ENCODE peak calls at places on chromosomes 6 and 20, in six cellular contexts. One of them, this sample, is unnamed.
A peak's percentile ranks its signal among the peaks of the same experiment; 100 is the strongest.

GRCh38 chr6:142009647-142010046 is 123.1 kb upstream of the GJE1 start:
- DNase-seq in K562: no peak
- DNase-seq in GM12878: no peak
- DNase-seq in endothelial cell of umbilical vein: no peak
- DNase-seq in A549: no peak
- DNase-seq in HepG2: no peak
- DNase-seq in this sample: no peak

GRCh38 chr6:53706525-53706924 is 41.0 kb upstream of the KLHL31 start:
- DNase-seq in HepG2: no peak
- DNase-seq in K562: no peak
- DNase-seq in endothelial cell of umbilical vein: peak; percentile 19
- DNase-seq in GM12878: no peak
- DNase-seq in A549: no peak
- DNase-seq in this sample: no peak

GRCh38 chr6:36025260-36025931 is 955 bp upstream of the SLC26A8 start:
- DNase-seq in endothelial cell of umbilical vein: peak; percentile 85
- DNase-seq in A549: no peak
- DNase-seq in GM12878: no peak
- DNase-seq in HepG2: no peak
- DNase-seq in K562: peak; percentile 58
- DNase-seq in this sample: no peak

GRCh38 chr6:52497652-52498408 is 77.7 kb downstream of the EFHC1 start:
- DNase-seq in A549: no peak
- DNase-seq in GM12878: peak; percentile 95
- DNase-seq in K562: no peak
- DNase-seq in HepG2: no peak
- DNase-seq in endothelial cell of umbilical vein: no peak
- DNase-seq in this sample: peak; percentile 67

GRCh38 chr6:10633216-10633615 is 61.2 kb downstream of the C6orf52 start:
- DNase-seq in K562: no peak
- DNase-seq in GM12878: peak; percentile 36
- DNase-seq in A549: peak; percentile 45
- DNase-seq in HepG2: peak; percentile 13
- DNase-seq in endothelial cell of umbilical vein: peak; percentile 76
- DNase-seq in this sample: peak; percentile 98

GRCh38 chr6:14361956-14362587 is 244.5 kb downstream of the CD83 start:
- DNase-seq in HepG2: no peak
- DNase-seq in K562: no peak
- DNase-seq in GM12878: no peak
- DNase-seq in A549: no peak
- DNase-seq in endothelial cell of umbilical vein: no peak
- DNase-seq in this sample: no peak

GRCh38 chr20:50115591-50116367 is 2.8 kb upstream of the UBE2V1 start:
- DNase-seq in K562: peak; percentile 85
- DNase-seq in HepG2: peak; percentile 96
- DNase-seq in GM12878: peak; percentile 89
- DNase-seq in endothelial cell of umbilical vein: peak; percentile 98
- DNase-seq in A549: peak; percentile 96
- DNase-seq in this sample: peak; percentile 96

GRCh38 chr6:10407018-10407673 is 7.7 kb downstream of the TFAP2A start:
- DNase-seq in endothelial cell of umbilical vein: no peak
- DNase-seq in GM12878: no peak
- DNase-seq in HepG2: no peak
- DNase-seq in A549: no peak
- DNase-seq in K562: no peak
- DNase-seq in this sample: peak; percentile 64

GRCh38 chr6:108650781-108651180 is 90.1 kb downstream of the FOXO3 start:
- DNase-seq in HepG2: no peak
- DNase-seq in K562: no peak
- DNase-seq in GM12878: no peak
- DNase-seq in endothelial cell of umbilical vein: no peak
- DNase-seq in A549: no peak
- DNase-seq in this sample: peak; percentile 91

GRCh38 chr20:32589256-32589655 is 4.1 kb upstream of the NOL4L start:
- DNase-seq in endothelial cell of umbilical vein: no peak
- DNase-seq in K562: no peak
- DNase-seq in A549: no peak
- DNase-seq in HepG2: no peak
- DNase-seq in GM12878: no peak
- DNase-seq in this sample: no peak

GRCh38 chr6:111468329-111469012 is 14.5 kb downstream of the REV3L start:
- DNase-seq in A549: no peak
- DNase-seq in K562: no peak
- DNase-seq in HepG2: no peak
- DNase-seq in GM12878: no peak
- DNase-seq in endothelial cell of umbilical vein: peak; percentile 72
- DNase-seq in this sample: no peak

GRCh38 chr6:167997642-167998041 is at the start of gene KIF25:
- DNase-seq in HepG2: no peak
- DNase-seq in K562: no peak
- DNase-seq in GM12878: no peak
- DNase-seq in A549: no peak
- DNase-seq in endothelial cell of umbilical vein: no peak
- DNase-seq in this sample: no peak

GRCh38 chr6:63395388-63395787 is 75.6 kb upstream of the LGSN start:
- DNase-seq in GM12878: no peak
- DNase-seq in endothelial cell of umbilical vein: no peak
- DNase-seq in K562: no peak
- DNase-seq in A549: no peak
- DNase-seq in HepG2: no peak
- DNase-seq in this sample: no peak

GRCh38 chr6:14996892-14997291 is 249.0 kb upstream of the JARID2 start:
- DNase-seq in GM12878: no peak
- DNase-seq in endothelial cell of umbilical vein: no peak
- DNase-seq in K562: peak; percentile 39
- DNase-seq in HepG2: no peak
- DNase-seq in A549: peak; percentile 4
- DNase-seq in this sample: no peak

GRCh38 chr6:22970004-22970403 is 400.6 kb downstream of the HDGFL1 start:
- DNase-seq in K562: no peak
- DNase-seq in endothelial cell of umbilical vein: no peak
- DNase-seq in A549: no peak
- DNase-seq in GM12878: no peak
- DNase-seq in HepG2: no peak
- DNase-seq in this sample: no peak

GRCh38 chr6:54681987-54682386 is 164.6 kb upstream of the FAM83B start:
- DNase-seq in GM12878: no peak
- DNase-seq in endothelial cell of umbilical vein: no peak
- DNase-seq in HepG2: no peak
- DNase-seq in A549: peak; percentile 19
- DNase-seq in K562: no peak
- DNase-seq in this sample: no peak

GRCh38 chr20:36969478-36970186 is 18.1 kb upstream of the SAMHD1 start:
- DNase-seq in HepG2: peak; percentile 53
- DNase-seq in K562: no peak
- DNase-seq in endothelial cell of umbilical vein: no peak
- DNase-seq in A549: no peak
- DNase-seq in GM12878: no peak
- DNase-seq in this sample: no peak

GRCh38 chr20:39874049-39874893 is 814.8 kb downstream of the MAFB start:
- DNase-seq in HepG2: peak; percentile 55
- DNase-seq in GM12878: peak; percentile 60
- DNase-seq in A549: peak; percentile 71
- DNase-seq in K562: peak; percentile 44
- DNase-seq in endothelial cell of umbilical vein: peak; percentile 90
- DNase-seq in this sample: peak; percentile 82
- TF ChIP-seq MYC in HepG2: no peak
- TF ChIP-seq MYC in GM12878: no peak
- TF ChIP-seq MYC in A549: no peak
- TF ChIP-seq MYC in K562: no peak
- TF ChIP-seq MYC in endothelial cell of umbilical vein: no peak
- TF ChIP-seq MYC in this sample: peak; percentile 52

DNA sequence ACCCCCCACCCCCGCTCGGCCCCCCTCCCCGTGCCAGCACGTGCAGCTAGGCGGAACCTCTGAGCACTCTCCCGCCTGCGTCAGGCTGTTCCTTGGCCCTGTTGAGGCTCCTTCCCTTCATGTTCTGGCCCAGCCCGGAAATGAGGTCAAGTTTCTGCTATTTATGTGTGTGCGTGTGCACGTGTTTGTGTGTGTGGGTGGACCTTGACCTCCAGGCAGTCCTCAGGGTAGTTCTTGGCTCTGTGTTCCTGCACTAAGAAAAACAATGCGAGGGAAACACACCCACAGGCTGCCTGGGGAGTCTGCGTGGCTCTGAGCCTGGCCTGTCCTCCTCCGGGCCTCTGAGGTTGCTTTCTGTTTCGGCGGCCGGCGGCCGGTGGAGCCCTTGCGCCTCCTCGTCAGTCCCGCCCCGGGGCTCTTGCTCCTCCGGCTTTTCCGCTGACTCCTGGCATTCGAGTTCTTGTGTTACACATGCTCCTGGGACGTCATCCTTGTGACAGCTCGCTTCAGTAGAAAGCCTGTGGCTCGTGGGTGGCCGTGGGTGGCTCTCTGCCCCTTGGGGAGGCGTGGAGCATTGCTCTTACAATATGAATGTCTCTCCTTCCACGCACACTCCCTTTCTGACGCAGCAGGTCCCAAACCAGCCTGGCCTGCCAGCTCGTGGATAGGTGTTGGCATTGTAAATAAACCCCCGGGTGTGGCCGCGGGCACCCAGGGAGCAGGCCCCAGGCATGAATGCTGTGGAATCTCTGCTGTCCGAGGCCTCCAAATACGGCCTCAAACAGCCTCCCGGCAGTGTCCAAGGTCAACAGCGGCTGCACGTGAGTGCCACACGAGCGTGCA is 10.0 kb downstream of the SLCO4A1 start:
- DNase-seq in endothelial cell of umbilical vein: peak; percentile 96
- DNase-seq in K562: peak; percentile 62
- DNase-seq in A549: peak; percentile 88
- DNase-seq in GM12878: peak; percentile 85
- DNase-seq in HepG2: peak; percentile 90
- DNase-seq in this sample: no peak
- TF ChIP-seq POLR2A in endothelial cell of umbilical vein: no peak
- TF ChIP-seq POLR2A in K562: no peak
- TF ChIP-seq POLR2A in A549: no peak
- TF ChIP-seq POLR2A in GM12878: peak; percentile 77
- TF ChIP-seq POLR2A in HepG2: no peak
- TF ChIP-seq POLR2A in this sample: no peak

GRCh38 chr6:118722820-118723526 is 71.6 kb upstream of the CEP85L start:
- DNase-seq in HepG2: no peak
- DNase-seq in A549: no peak
- DNase-seq in K562: no peak
- DNase-seq in endothelial cell of umbilical vein: no peak
- DNase-seq in GM12878: no peak
- DNase-seq in this sample: no peak
- TF ChIP-seq MYC in HepG2: no peak
- TF ChIP-seq MYC in A549: no peak
- TF ChIP-seq MYC in K562: no peak
- TF ChIP-seq MYC in endothelial cell of umbilical vein: no peak
- TF ChIP-seq MYC in GM12878: no peak
- TF ChIP-seq MYC in this sample: no peak

DNA sequence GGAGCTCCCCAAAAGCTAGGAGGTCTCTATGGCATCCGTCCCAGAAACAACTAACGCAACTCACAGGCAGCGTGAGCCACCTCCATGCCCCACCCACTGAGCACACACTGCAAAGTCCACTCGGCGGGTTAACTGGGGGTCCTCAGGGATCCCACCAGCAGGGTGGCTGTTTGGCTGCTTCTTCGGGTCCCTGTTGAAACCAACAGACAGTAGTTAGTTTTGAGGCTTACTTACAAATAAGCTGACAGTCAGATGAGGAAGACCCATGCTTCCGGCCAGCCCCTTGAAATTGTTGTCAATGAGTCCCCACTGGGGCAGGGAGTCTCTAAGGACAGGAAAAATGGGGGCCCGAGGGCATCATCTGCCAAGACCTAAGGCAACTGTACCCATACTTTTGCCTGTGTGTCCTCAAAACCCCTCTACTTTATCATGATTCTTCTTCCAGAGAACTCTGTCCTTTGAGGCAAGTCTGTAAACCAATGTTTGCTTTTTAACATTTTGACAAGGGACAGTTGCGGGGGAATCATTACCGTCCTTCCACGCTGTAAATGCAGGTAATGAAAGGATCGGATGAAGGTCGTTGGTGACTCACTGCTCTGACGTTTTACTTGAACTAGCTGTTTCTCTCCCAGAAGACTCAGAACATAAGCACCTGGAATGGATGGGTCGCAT is 2.2 kb upstream of the PCK1 start:
- DNase-seq in endothelial cell of umbilical vein: no peak
- DNase-seq in A549: no peak
- DNase-seq in HepG2: peak; percentile 49
- DNase-seq in GM12878: no peak
- DNase-seq in K562: no peak
- DNase-seq in this sample: no peak
- TF ChIP-seq POLR2A in endothelial cell of umbilical vein: no peak
- TF ChIP-seq POLR2A in A549: no peak
- TF ChIP-seq POLR2A in HepG2: no peak
- TF ChIP-seq POLR2A in GM12878: no peak
- TF ChIP-seq POLR2A in K562: no peak
- TF ChIP-seq POLR2A in this sample: no peak

DNA sequence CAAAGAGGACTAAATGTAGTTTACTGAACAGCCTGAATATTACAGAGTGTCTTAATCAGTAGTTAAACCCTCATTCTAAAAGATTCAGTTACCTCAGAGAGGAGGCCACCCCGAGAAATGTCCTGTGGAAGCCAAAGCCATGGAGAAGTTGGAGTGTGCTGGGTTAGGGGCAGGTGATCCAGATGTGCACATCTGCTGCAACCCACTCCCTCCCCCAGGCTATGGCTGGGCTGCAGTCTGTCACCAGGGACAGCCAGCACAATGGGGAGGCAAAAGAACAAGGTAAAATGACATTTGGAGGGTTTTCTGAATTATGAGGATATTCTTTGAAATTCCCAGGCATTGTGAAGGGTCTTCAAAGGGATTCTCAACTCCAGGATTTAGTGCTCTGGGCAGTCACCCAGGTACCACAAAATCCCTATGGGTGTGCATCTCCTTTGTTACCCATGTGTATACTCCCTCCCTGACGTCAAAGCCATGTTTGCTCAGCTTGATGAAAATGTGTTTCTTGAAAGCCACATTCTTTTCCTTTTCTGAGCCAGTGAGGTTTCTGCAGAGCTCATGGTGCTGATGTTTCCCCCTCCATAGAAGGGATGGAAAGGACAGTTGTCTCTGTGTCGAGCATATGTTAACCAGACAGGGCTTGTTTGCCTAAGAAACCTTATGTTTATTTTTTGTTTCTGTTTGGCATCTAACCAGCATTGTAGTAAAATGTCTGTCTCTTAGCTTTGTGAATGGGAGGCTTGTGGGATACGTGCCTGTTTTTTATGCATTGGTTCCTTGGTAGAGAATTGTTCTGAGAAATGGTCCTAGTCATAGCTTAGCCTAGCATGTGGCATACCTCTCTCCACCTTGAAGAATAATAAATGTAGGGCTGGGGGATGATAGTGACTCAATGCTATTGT is 212.4 kb upstream of the TBX18 start:
- DNase-seq in GM12878: no peak
- DNase-seq in K562: no peak
- DNase-seq in A549: peak; percentile 94
- DNase-seq in endothelial cell of umbilical vein: peak; percentile 71
- DNase-seq in HepG2: no peak
- DNase-seq in this sample: no peak
- TF ChIP-seq MYC in GM12878: no peak
- TF ChIP-seq MYC in K562: no peak
- TF ChIP-seq MYC in A549: no peak
- TF ChIP-seq MYC in endothelial cell of umbilical vein: no peak
- TF ChIP-seq MYC in HepG2: no peak
- TF ChIP-seq MYC in this sample: no peak

This sample was measured in NB4.